ENCODE peak calls at places on chromosomes 1 and 21, in five cellular contexts. One of them, this sample, is unnamed.

GRCh38 chr1:97377432-97378034 is 543.3 kb downstream of the DPYD start:
- DNase-seq in BE2C: no peak
- DNase-seq in B cell: no peak
- DNase-seq in stomach: no peak
- DNase-seq in activated CD8-positive, alpha-beta memory T cell treated with anti-CD3 and anti-CD28 coated beads, Interleukin-2, amount 50 U/mL, for 48 hours: no peak
- DNase-seq in this sample: no peak

GRCh38 chr21:26461500-26461899 is 111.6 kb downstream of the CYYR1 start:
- DNase-seq in stomach: no peak
- DNase-seq in BE2C: no peak
- DNase-seq in B cell: no peak
- DNase-seq in activated CD8-positive, alpha-beta memory T cell treated with anti-CD3 and anti-CD28 coated beads, Interleukin-2, amount 50 U/mL, for 48 hours: no peak
- DNase-seq in this sample: no peak

GRCh38 chr21:32753818-32754610 is 17.5 kb downstream of the PAXBP1 start:
- DNase-seq in B cell: no peak
- DNase-seq in stomach: no peak
- DNase-seq in BE2C: no peak
- DNase-seq in activated CD8-positive, alpha-beta memory T cell treated with anti-CD3 and anti-CD28 coated beads, Interleukin-2, amount 50 U/mL, for 48 hours: no peak
- DNase-seq in this sample: no peak

GRCh38 chr1:181061891-181062777 is 26.4 kb upstream of the IER5 start:
- DNase-seq in stomach: no peak
- DNase-seq in BE2C: no peak
- DNase-seq in activated CD8-positive, alpha-beta memory T cell treated with anti-CD3 and anti-CD28 coated beads, Interleukin-2, amount 50 U/mL, for 48 hours: no peak
- DNase-seq in B cell: peak
- DNase-seq in this sample: no peak

GRCh38 chr1:121519042-121519755 is 334.4 kb downstream of the SRGAP2C start:
- DNase-seq in BE2C: peak
- DNase-seq in activated CD8-positive, alpha-beta memory T cell treated with anti-CD3 and anti-CD28 coated beads, Interleukin-2, amount 50 U/mL, for 48 hours: peak
- DNase-seq in B cell: peak
- DNase-seq in stomach: peak
- DNase-seq in this sample: peak

GRCh38 chr1:31981976-31982375 is 31.7 kb upstream of the KHDRBS1 start:
- DNase-seq in B cell: no peak
- DNase-seq in BE2C: no peak
- DNase-seq in activated CD8-positive, alpha-beta memory T cell treated with anti-CD3 and anti-CD28 coated beads, Interleukin-2, amount 50 U/mL, for 48 hours: no peak
- DNase-seq in stomach: no peak
- DNase-seq in this sample: no peak

GRCh38 chr1:234963180-234963903 is 165.3 kb downstream of the TOMM20 start:
- DNase-seq in activated CD8-positive, alpha-beta memory T cell treated with anti-CD3 and anti-CD28 coated beads, Interleukin-2, amount 50 U/mL, for 48 hours: peak
- DNase-seq in B cell: peak
- DNase-seq in BE2C: no peak
- DNase-seq in stomach: peak
- DNase-seq in this sample: no peak

GRCh38 chr1:29237906-29238600 is 1.7 kb downstream of the PTPRU start:
- DNase-seq in stomach: peak
- DNase-seq in B cell: peak
- DNase-seq in activated CD8-positive, alpha-beta memory T cell treated with anti-CD3 and anti-CD28 coated beads, Interleukin-2, amount 50 U/mL, for 48 hours: no peak
- DNase-seq in BE2C: peak
- DNase-seq in this sample: no peak

GRCh38 chr1:244067893-244068292 is 16.8 kb downstream of the ZBTB18 start:
- DNase-seq in stomach: no peak
- DNase-seq in B cell: no peak
- DNase-seq in activated CD8-positive, alpha-beta memory T cell treated with anti-CD3 and anti-CD28 coated beads, Interleukin-2, amount 50 U/mL, for 48 hours: no peak
- DNase-seq in BE2C: no peak
- DNase-seq in this sample: no peak

GRCh38 chr1:154328318-154329151 is 3.2 kb downstream of the ATP8B2 start:
- DNase-seq in stomach: peak
- DNase-seq in activated CD8-positive, alpha-beta memory T cell treated with anti-CD3 and anti-CD28 coated beads, Interleukin-2, amount 50 U/mL, for 48 hours: peak
- DNase-seq in BE2C: peak
- DNase-seq in B cell: peak
- DNase-seq in this sample: peak

GRCh38 chr1:208652300-208653160 is 408.3 kb upstream of the PLXNA2 start:
- DNase-seq in BE2C: peak
- DNase-seq in stomach: peak
- DNase-seq in activated CD8-positive, alpha-beta memory T cell treated with anti-CD3 and anti-CD28 coated beads, Interleukin-2, amount 50 U/mL, for 48 hours: peak
- DNase-seq in B cell: peak
- DNase-seq in this sample: no peak

GRCh38 chr21:25657140-25657539 is 18.1 kb downstream of the JAM2 start:
- DNase-seq in BE2C: no peak
- DNase-seq in stomach: no peak
- DNase-seq in activated CD8-positive, alpha-beta memory T cell treated with anti-CD3 and anti-CD28 coated beads, Interleukin-2, amount 50 U/mL, for 48 hours: no peak
- DNase-seq in B cell: no peak
- DNase-seq in this sample: no peak

GRCh38 chr1:151711940-151712339 is 4.7 kb downstream of the CELF3 start:
- DNase-seq in BE2C: no peak
- DNase-seq in activated CD8-positive, alpha-beta memory T cell treated with anti-CD3 and anti-CD28 coated beads, Interleukin-2, amount 50 U/mL, for 48 hours: no peak
- DNase-seq in B cell: no peak
- DNase-seq in stomach: no peak
- DNase-seq in this sample: no peak

GRCh38 chr1:93715529-93716126 is 34.0 kb upstream of the BCAR3 start:
- DNase-seq in B cell: no peak
- DNase-seq in BE2C: no peak
- DNase-seq in activated CD8-positive, alpha-beta memory T cell treated with anti-CD3 and anti-CD28 coated beads, Interleukin-2, amount 50 U/mL, for 48 hours: peak
- DNase-seq in stomach: no peak
- DNase-seq in this sample: no peak

GRCh38 chr1:182460550-182460951 is 10.6 kb downstream of the RGSL1 start:
- DNase-seq in B cell: no peak
- DNase-seq in stomach: no peak
- DNase-seq in BE2C: no peak
- DNase-seq in activated CD8-positive, alpha-beta memory T cell treated with anti-CD3 and anti-CD28 coated beads, Interleukin-2, amount 50 U/mL, for 48 hours: no peak
- DNase-seq in this sample: no peak

GRCh38 chr1:167748901-167749300 is 27.1 kb downstream of the MPZL1 start:
- DNase-seq in stomach: no peak
- DNase-seq in B cell: no peak
- DNase-seq in activated CD8-positive, alpha-beta memory T cell treated with anti-CD3 and anti-CD28 coated beads, Interleukin-2, amount 50 U/mL, for 48 hours: no peak
- DNase-seq in BE2C: no peak
- DNase-seq in this sample: no peak

GRCh38 chr1:235054961-235055360 is 73.7 kb downstream of the TOMM20 start:
- DNase-seq in stomach: no peak
- DNase-seq in BE2C: no peak
- DNase-seq in B cell: no peak
- DNase-seq in activated CD8-positive, alpha-beta memory T cell treated with anti-CD3 and anti-CD28 coated beads, Interleukin-2, amount 50 U/mL, for 48 hours: no peak
- DNase-seq in this sample: no peak

GRCh38 chr1:16158025-16158424 is 2.2 kb upstream of the EPHA2 start:
- DNase-seq in BE2C: no peak
- DNase-seq in stomach: no peak
- DNase-seq in B cell: no peak
- DNase-seq in activated CD8-positive, alpha-beta memory T cell treated with anti-CD3 and anti-CD28 coated beads, Interleukin-2, amount 50 U/mL, for 48 hours: no peak
- DNase-seq in this sample: no peak

GRCh38 chr1:44086722-44087474 is 31.7 kb upstream of the KLF17 start:
- DNase-seq in stomach: no peak
- DNase-seq in BE2C: no peak
- DNase-seq in activated CD8-positive, alpha-beta memory T cell treated with anti-CD3 and anti-CD28 coated beads, Interleukin-2, amount 50 U/mL, for 48 hours: no peak
- DNase-seq in B cell: no peak
- DNase-seq in this sample: no peak

GRCh38 chr1:164559342-164560070 is 522 bp downstream of the PBX1 start:
- DNase-seq in activated CD8-positive, alpha-beta memory T cell treated with anti-CD3 and anti-CD28 coated beads, Interleukin-2, amount 50 U/mL, for 48 hours: no peak
- DNase-seq in B cell: no peak
- DNase-seq in stomach: no peak
- DNase-seq in BE2C: no peak
- DNase-seq in this sample: no peak

GRCh38 chr1:155069551-155070391 is 6.2 kb downstream of the EFNA4 start:
- DNase-seq in activated CD8-positive, alpha-beta memory T cell treated with anti-CD3 and anti-CD28 coated beads, Interleukin-2, amount 50 U/mL, for 48 hours: no peak
- DNase-seq in B cell: no peak
- DNase-seq in BE2C: no peak
- DNase-seq in stomach: no peak
- DNase-seq in this sample: no peak

GRCh38 chr1:11471473-11471872 is 7.5 kb upstream of the DISP3 start:
- DNase-seq in B cell: no peak
- DNase-seq in BE2C: no peak
- DNase-seq in activated CD8-positive, alpha-beta memory T cell treated with anti-CD3 and anti-CD28 coated beads, Interleukin-2, amount 50 U/mL, for 48 hours: no peak
- DNase-seq in stomach: no peak
- DNase-seq in this sample: no peak

GRCh38 chr21:21064353-21064752 is 66.1 kb downstream of the NCAM2 start:
- DNase-seq in stomach: no peak
- DNase-seq in B cell: no peak
- DNase-seq in activated CD8-positive, alpha-beta memory T cell treated with anti-CD3 and anti-CD28 coated beads, Interleukin-2, amount 50 U/mL, for 48 hours: no peak
- DNase-seq in BE2C: no peak
- DNase-seq in this sample: no peak

GRCh38 chr1:210233495-210234253 is 1.1 kb downstream of the SERTAD4 start:
- DNase-seq in activated CD8-positive, alpha-beta memory T cell treated with anti-CD3 and anti-CD28 coated beads, Interleukin-2, amount 50 U/mL, for 48 hours: peak
- DNase-seq in B cell: peak
- DNase-seq in BE2C: peak
- DNase-seq in stomach: peak
- DNase-seq in this sample: no peak

GRCh38 chr1:39926820-39927219 is 25.1 kb upstream of the MYCL start:
- DNase-seq in activated CD8-positive, alpha-beta memory T cell treated with anti-CD3 and anti-CD28 coated beads, Interleukin-2, amount 50 U/mL, for 48 hours: no peak
- DNase-seq in B cell: no peak
- DNase-seq in BE2C: peak
- DNase-seq in stomach: no peak
- DNase-seq in this sample: no peak

GRCh38 chr1:17632541-17633193 is 93.2 kb downstream of the ARHGEF10L start:
- DNase-seq in B cell: no peak
- DNase-seq in BE2C: no peak
- DNase-seq in activated CD8-positive, alpha-beta memory T cell treated with anti-CD3 and anti-CD28 coated beads, Interleukin-2, amount 50 U/mL, for 48 hours: no peak
- DNase-seq in stomach: no peak
- DNase-seq in this sample: no peak

GRCh38 chr21:26546698-26547097 is 26.4 kb downstream of the CYYR1 start:
- DNase-seq in BE2C: no peak
- DNase-seq in B cell: no peak
- DNase-seq in activated CD8-positive, alpha-beta memory T cell treated with anti-CD3 and anti-CD28 coated beads, Interleukin-2, amount 50 U/mL, for 48 hours: no peak
- DNase-seq in stomach: no peak
- DNase-seq in this sample: no peak

GRCh38 chr1:67377253-67377652 is 52.9 kb downstream of the SERBP1 start:
- DNase-seq in activated CD8-positive, alpha-beta memory T cell treated with anti-CD3 and anti-CD28 coated beads, Interleukin-2, amount 50 U/mL, for 48 hours: no peak
- DNase-seq in B cell: no peak
- DNase-seq in stomach: no peak
- DNase-seq in BE2C: no peak
- DNase-seq in this sample: no peak

GRCh38 chr1:19448491-19449439 is 36.6 kb downstream of the CAPZB start:
- DNase-seq in activated CD8-positive, alpha-beta memory T cell treated with anti-CD3 and anti-CD28 coated beads, Interleukin-2, amount 50 U/mL, for 48 hours: no peak
- DNase-seq in stomach: no peak
- DNase-seq in B cell: no peak
- DNase-seq in BE2C: peak
- DNase-seq in this sample: no peak

GRCh38 chr1:153515504-153516394 is 20.0 kb downstream of the S100A6 start:
- DNase-seq in B cell: no peak
- DNase-seq in stomach: peak
- DNase-seq in BE2C: no peak
- DNase-seq in activated CD8-positive, alpha-beta memory T cell treated with anti-CD3 and anti-CD28 coated beads, Interleukin-2, amount 50 U/mL, for 48 hours: peak
- DNase-seq in this sample: no peak

GRCh38 chr1:37999434-38000232 is 5.7 kb downstream of the FHL3 start:
- DNase-seq in B cell: no peak
- DNase-seq in BE2C: no peak
- DNase-seq in activated CD8-positive, alpha-beta memory T cell treated with anti-CD3 and anti-CD28 coated beads, Interleukin-2, amount 50 U/mL, for 48 hours: no peak
- DNase-seq in stomach: no peak
- DNase-seq in this sample: no peak

GRCh38 chr1:18661404-18662285 is 31.0 kb downstream of the PAX7 start:
- DNase-seq in BE2C: no peak
- DNase-seq in stomach: no peak
- DNase-seq in B cell: no peak
- DNase-seq in activated CD8-positive, alpha-beta memory T cell treated with anti-CD3 and anti-CD28 coated beads, Interleukin-2, amount 50 U/mL, for 48 hours: no peak
- DNase-seq in this sample: no peak

GRCh38 chr21:34885636-34886553 is 163.2 kb downstream of the RUNX1 start:
- DNase-seq in BE2C: no peak
- DNase-seq in B cell: no peak
- DNase-seq in activated CD8-positive, alpha-beta memory T cell treated with anti-CD3 and anti-CD28 coated beads, Interleukin-2, amount 50 U/mL, for 48 hours: no peak
- DNase-seq in stomach: no peak
- DNase-seq in this sample: no peak

GRCh38 chr1:226736908-226737818 is 1.9 kb downstream of the ITPKB start:
- DNase-seq in stomach: peak
- DNase-seq in activated CD8-positive, alpha-beta memory T cell treated with anti-CD3 and anti-CD28 coated beads, Interleukin-2, amount 50 U/mL, for 48 hours: peak
- DNase-seq in BE2C: peak
- DNase-seq in B cell: peak
- DNase-seq in this sample: no peak

GRCh38 chr1:36415661-36416346 is 18.1 kb upstream of the LSM10 start:
- DNase-seq in stomach: no peak
- DNase-seq in B cell: no peak
- DNase-seq in BE2C: no peak
- DNase-seq in activated CD8-positive, alpha-beta memory T cell treated with anti-CD3 and anti-CD28 coated beads, Interleukin-2, amount 50 U/mL, for 48 hours: no peak
- DNase-seq in this sample: no peak

GRCh38 chr1:114153051-114153620 is 533 bp downstream of the SYT6 start:
- DNase-seq in BE2C: peak
- DNase-seq in B cell: no peak
- DNase-seq in activated CD8-positive, alpha-beta memory T cell treated with anti-CD3 and anti-CD28 coated beads, Interleukin-2, amount 50 U/mL, for 48 hours: no peak
- DNase-seq in stomach: no peak
- DNase-seq in this sample: no peak

GRCh38 chr1:223747838-223748335 is 35.5 kb downstream of the CAPN2 start:
- DNase-seq in activated CD8-positive, alpha-beta memory T cell treated with anti-CD3 and anti-CD28 coated beads, Interleukin-2, amount 50 U/mL, for 48 hours: no peak
- DNase-seq in stomach: peak
- DNase-seq in B cell: no peak
- DNase-seq in BE2C: no peak
- DNase-seq in this sample: no peak

This sample was measured in 8988T.